ENCODE peak calls at places on chromosomes 2 and 18, in eight cellular contexts. P is lower lobe of right lung, F is MCF 10A, Q is ELR, E is mucosa of gallbladder, G is iris pigment epithelial cell, K is T-helper 2 cell, O is mesendoderm. U is an unnamed sample.

GRCh38 chr2:240797914-240798313 is 22.1 kb downstream of the KIF1A start:
- DNase-seq in G (no peak), K (no peak), E (no peak), O (no peak), P (peak), Q (no peak), F (no peak), U (no peak)

GRCh38 chr2:62407838-62408589 is 98.0 kb downstream of the TMEM17 start:
- DNase-seq in P (no peak), F (no peak), O (peak), K (no peak), G (no peak), E (peak), Q (no peak), U (no peak)

GRCh38 chr2:33268246-33268831 is 208.1 kb upstream of the RASGRP3 start:
- DNase-seq in F (no peak), Q (no peak), K (no peak), G (no peak), E (no peak), O (no peak), P (no peak), U (no peak)

GRCh38 chr2:42929985-42930581 is 137.7 kb upstream of the HAAO start:
- DNase-seq in Q (no peak), F (no peak), P (no peak), K (no peak), G (peak), O (peak), E (peak), U (peak)

GRCh38 chr2:55418072-55418471 is 1.6 kb downstream of the CCDC88A start:
- DNase-seq in G (peak), E (no peak), Q (peak), F (no peak), P (no peak), K (no peak), O (no peak), U (no peak)

GRCh38 chr2:177622516-177622915 is 229.9 kb downstream of the AGPS start:
- DNase-seq in F (no peak), E (no peak), O (peak), Q (peak), K (no peak), P (no peak), G (no peak), U (peak)

GRCh38 chr2:218406949-218407703 is 7.5 kb downstream of the CTDSP1 start:
- DNase-seq in O (no peak), E (peak), P (peak), G (peak), Q (peak), K (peak), F (peak), U (peak)

GRCh38 chr2:44188696-44189095 is 20.0 kb downstream of the PPM1B start:
- DNase-seq in Q (no peak), G (no peak), K (no peak), E (no peak), O (peak), F (no peak), P (no peak), U (no peak)

GRCh38 chr2:213232649-213233437 is 51.4 kb upstream of the SPAG16 start:
- DNase-seq in E (no peak), O (peak), F (no peak), P (no peak), K (peak), Q (no peak), G (peak), U (peak)

GRCh38 chr18:22311301-22311700 is 106.4 kb downstream of the CTAGE1 start:
- DNase-seq in P (no peak), O (no peak), K (no peak), Q (no peak), G (peak), F (no peak), E (no peak), U (no peak)

GRCh38 chr2:30688956-30689401 is 118.3 kb downstream of the CAPN13 start:
- DNase-seq in E (peak), F (no peak), G (no peak), O (no peak), K (no peak), P (no peak), Q (no peak), U (no peak)

GRCh38 chr2:29405707-29406106 is 290.5 kb downstream of the CLIP4 start:
- DNase-seq in P (no peak), Q (peak), E (no peak), G (no peak), K (no peak), O (no peak), F (no peak), U (no peak)

GRCh38 chr2:11539317-11540147 is 5.7 kb downstream of the GREB1 start:
- DNase-seq in Q (no peak), P (no peak), E (peak), G (peak), O (peak), F (peak), K (no peak), U (no peak)

GRCh38 chr2:23700627-23701026 is 226.3 kb downstream of the ATAD2B start:
- DNase-seq in O (no peak), K (no peak), P (no peak), E (no peak), F (no peak), Q (no peak), G (no peak), U (no peak)

GRCh38 chr2:33577660-33578059 is 21.4 kb downstream of the FAM98A start:
- DNase-seq in P (no peak), G (peak), E (no peak), F (no peak), Q (peak), O (no peak), K (no peak), U (peak)

GRCh38 chr2:98013407-98014042 is 17.8 kb upstream of the TMEM131 start:
- DNase-seq in P (no peak), K (no peak), G (peak), F (no peak), Q (no peak), O (no peak), E (no peak), U (no peak)

GRCh38 chr2:43226955-43227829 is 786 bp upstream of the ZFP36L2 start:
- DNase-seq in G (peak), E (peak), Q (peak), K (peak), P (peak), O (peak), F (peak), U (peak)

GRCh38 chr2:140154271-140154670 is 1374.1 kb upstream of the NXPH2 start:
- DNase-seq in O (peak), K (no peak), E (no peak), F (no peak), G (no peak), P (no peak), Q (no peak), U (no peak)

GRCh38 chr2:101692037-101692436 is 5.5 kb upstream of the MAP4K4 start:
- DNase-seq in F (no peak), G (no peak), O (no peak), P (no peak), E (no peak), K (no peak), Q (no peak), U (no peak)

GRCh38 chr2:126889501-126890135 is 9.1 kb upstream of the TEX51 start:
- DNase-seq in F (no peak), P (no peak), Q (no peak), G (no peak), O (no peak), E (no peak), K (no peak), U (no peak)

GRCh38 chr2:19171409-19171808 is 187.0 kb downstream of the OSR1 start:
- DNase-seq in O (no peak), Q (no peak), G (no peak), E (no peak), F (no peak), K (no peak), P (no peak), U (no peak)

GRCh38 chr2:159612255-159612901 is 4.0 kb downstream of the BAZ2B start:
- DNase-seq in E (no peak), O (peak), Q (no peak), G (no peak), K (no peak), P (no peak), F (peak), U (peak)

GRCh38 chr2:3172265-3172935 is 205.2 kb downstream of the EIPR1 start:
- DNase-seq in E (no peak), Q (no peak), G (no peak), F (peak), K (no peak), O (no peak), P (peak), U (no peak)

GRCh38 chr2:101830555-101830954 is 133.0 kb downstream of the MAP4K4 start:
- DNase-seq in K (no peak), F (no peak), O (no peak), E (no peak), G (peak), P (no peak), Q (peak), U (peak)

GRCh38 chr18:61820842-61821241 is 72.0 kb downstream of the RNF152 start:
- DNase-seq in Q (peak), G (peak), E (no peak), F (peak), O (peak), K (no peak), P (no peak), U (no peak)

GRCh38 chr2:100124746-100125145 is 17.6 kb downstream of the AFF3 start:
- DNase-seq in F (peak), K (no peak), G (peak), O (no peak), Q (peak), E (no peak), P (no peak), U (peak)

GRCh38 chr2:42927334-42928160 is 135.2 kb upstream of the HAAO start:
- DNase-seq in G (no peak), Q (no peak), P (no peak), K (no peak), O (no peak), F (no peak), E (no peak), U (peak)

GRCh38 chr2:237154894-237155851 is 69.5 kb downstream of the COPS8 start:
- DNase-seq in K (no peak), Q (no peak), P (no peak), O (no peak), G (no peak), F (no peak), E (no peak), U (no peak)

GRCh38 chr18:8151176-8151575 is 458.1 kb upstream of the RAB12 start:
- DNase-seq in F (no peak), G (peak), Q (peak), E (no peak), K (no peak), O (no peak), P (no peak), U (no peak)

GRCh38 chr2:236625156-236625690 is 55.6 kb downstream of the ACKR3 start:
- DNase-seq in O (no peak), E (no peak), P (no peak), Q (no peak), K (no peak), G (no peak), F (no peak), U (no peak)

GRCh38 chr2:156326488-156326887 is 6.0 kb downstream of the NR4A2 start:
- DNase-seq in P (no peak), O (no peak), F (no peak), Q (no peak), E (no peak), G (no peak), K (no peak), U (no peak)

GRCh38 chr2:235263205-235264120 is 230.4 kb upstream of the AGAP1 start:
- DNase-seq in O (peak), G (peak), F (peak), Q (peak), K (no peak), E (peak), P (peak), U (peak)

GRCh38 chr2:236177604-236177966 is 9.4 kb upstream of the GBX2 start:
- DNase-seq in P (no peak), Q (peak), F (no peak), K (no peak), G (peak), E (no peak), O (peak), U (no peak)

GRCh38 chr2:32711219-32711618 is 83.4 kb downstream of the TTC27 start:
- DNase-seq in E (no peak), P (no peak), F (peak), Q (peak), G (peak), O (no peak), K (no peak), U (peak)